ENCODE peak calls at places on chromosomes 11 and 22, in ten cellular contexts. U is pancreas, W is mammary epithelial cell, P is A549, B is right lobe of liver, N is neural progenitor cell, A is body of pancreas, M is heart left ventricle, K is heart right ventricle, C is suprapubic skin. O is an unnamed sample. For H3K4me1, the result is how much of the 10 kb centered on the place peaks cover.

GRCh38 chr22:20422965-20423635 is 14.5 kb downstream of the SCARF2 start:
- DNase-seq in P (no peak), U (peak), A (peak), K (peak), M (peak), B (peak), N (no peak), C (peak), W (no peak), O (peak)

GRCh38 chr22:37198290-37199102 is 10.4 kb upstream of the C1QTNF6 start:
- DNase-seq in P (peak), B (peak), U (peak), A (peak), M (peak), K (peak), W (peak), N (peak), C (peak), O (peak)

GRCh38 chr11:409600-410471 is 5.0 kb downstream of the SIGIRR start:
- DNase-seq in B (peak), N (no peak), U (no peak), W (no peak), P (no peak), A (no peak), K (no peak), C (no peak), M (no peak), O (no peak)

GRCh38 chr11:64885367-64886286 is 7.2 kb upstream of the EHD1 start:
- DNase-seq in B (no peak), U (no peak), W (no peak), A (no peak), P (peak), N (no peak), K (no peak), C (no peak), M (no peak), O (no peak)

GRCh38 chr11:86814775-86815174 is 14.4 kb downstream of the PRSS23 start:
- DNase-seq in P (no peak), C (no peak), A (no peak), K (no peak), U (no peak), M (no peak), B (no peak), N (no peak), W (no peak), O (no peak)

GRCh38 chr11:107973641-107974040 is 35.1 kb upstream of the CUL5 start:
- DNase-seq in B (no peak), C (no peak), W (no peak), N (no peak), A (no peak), K (no peak), U (no peak), P (no peak), M (no peak), O (no peak)

GRCh38 chr22:48559647-48560388 is 1267.9 kb downstream of the BRD1 start:
- DNase-seq in A (no peak), U (no peak), B (no peak), K (no peak), M (peak), C (no peak), W (no peak), P (no peak), N (no peak), O (no peak)

GRCh38 chr11:126034026-126034822 is 28.4 kb downstream of the CDON start:
- DNase-seq in U (no peak), N (peak), C (no peak), M (no peak), B (no peak), K (no peak), P (no peak), A (no peak), W (no peak), O (no peak)

GRCh38 chr22:50518628-50519027 is 6.8 kb downstream of the SCO2 start:
- DNase-seq in B (no peak), K (no peak), C (no peak), A (no peak), N (no peak), P (no peak), M (no peak), U (no peak), W (no peak), O (no peak)

GRCh38 chr22:22558972-22559603 is at the start of gene PRAME:
- DNase-seq in W (no peak), N (peak), P (peak), K (peak), M (peak), U (peak), C (no peak), A (peak), B (peak), O (no peak)

GRCh38 chr22:45120931-45121330 is 42.8 kb upstream of the NUP50 start:
- DNase-seq in C (no peak), A (no peak), B (no peak), W (peak), M (no peak), U (no peak), P (no peak), K (no peak), N (no peak), O (no peak)

GRCh38 chr11:68014157-68014965 is 4.2 kb downstream of the ALDH3B1 start:
- DNase-seq in N (no peak), W (peak), C (no peak), U (no peak), P (peak), B (no peak), A (peak), K (no peak), M (no peak), O (peak)

GRCh38 chr11:90423378-90423777 is 200.5 kb upstream of the CHORDC1 start:
- DNase-seq in C (no peak), B (no peak), U (no peak), M (no peak), N (peak), A (no peak), K (no peak), P (no peak), W (no peak), O (no peak)

GRCh38 chr11:36469881-36470802 is 39.9 kb downstream of the TRAF6 start:
- DNase-seq in N (no peak), K (no peak), W (peak), C (no peak), U (no peak), M (no peak), P (no peak), A (no peak), B (no peak), O (no peak)

GRCh38 chr22:49582671-49583070 is 245.0 kb downstream of the BRD1 start:
- DNase-seq in K (no peak), B (no peak), M (no peak), W (no peak), A (no peak), P (no peak), U (no peak), C (no peak), N (no peak), O (no peak)

GRCh38 chr11:69352715-69353325 is 58.9 kb downstream of the MYEOV start:
- DNase-seq in B (peak), C (no peak), U (no peak), P (peak), M (no peak), N (no peak), K (no peak), A (no peak), W (peak), O (peak)

GRCh38 chr11:16223558-16223957 is 132.8 kb downstream of the SOX6 start:
- DNase-seq in W (no peak), K (no peak), A (no peak), U (no peak), B (no peak), C (no peak), P (no peak), N (no peak), M (no peak), O (no peak)

GRCh38 chr11:88100161-88100560 is 75.1 kb downstream of the RAB38 start:
- DNase-seq in U (no peak), P (no peak), K (no peak), M (no peak), W (no peak), A (no peak), N (no peak), C (no peak), B (no peak), O (no peak)

GRCh38 chr11:838441-839279 is 3.7 kb downstream of the POLR2L start:
- DNase-seq in A (peak), B (no peak), W (peak), P (peak), U (no peak), K (no peak), N (peak), C (no peak), M (no peak), O (no peak)

GRCh38 chr11:105268404-105269062 is 129.0 kb upstream of the CARD18 start:
- DNase-seq in B (no peak), U (no peak), P (no peak), N (no peak), A (peak), M (no peak), C (no peak), K (no peak), W (no peak), O (no peak)

GRCh38 chr11:78138694-78139421 is 568 bp downstream of the ALG8 start:
- DNase-seq in N (peak), K (no peak), W (peak), B (peak), A (no peak), C (no peak), U (no peak), M (no peak), P (peak), O (no peak)

GRCh38 chr22:35601743-35602633 is 15.1 kb downstream of the MB start:
- DNase-seq in M (no peak), W (peak), K (no peak), P (peak), C (no peak), U (no peak), B (no peak), N (no peak), A (peak), O (peak)

GRCh38 chr11:43941257-43941879 is 1.1 kb upstream of the C11orf96 start:
- DNase-seq in C (peak), M (no peak), B (no peak), U (no peak), K (no peak), P (no peak), N (no peak), W (no peak), A (no peak), O (no peak)

GRCh38 chr11:65424200-65425104 is 1.9 kb downstream of the NEAT1 start:
- DNase-seq in A (peak), P (peak), U (no peak), K (peak), N (no peak), W (peak), B (peak), M (peak), C (peak), O (peak)

GRCh38 chr11:27217948-27218410 is 145.0 kb downstream of the CCDC34 start:
- DNase-seq in A (peak), N (no peak), P (no peak), U (no peak), C (no peak), W (peak), B (no peak), K (no peak), M (no peak), O (no peak)

GRCh38 chr11:70174846-70175764 is 28.0 kb upstream of the FADD start:
- DNase-seq in N (peak), B (no peak), C (no peak), M (no peak), W (no peak), K (no peak), A (no peak), P (no peak), U (no peak), O (no peak)

GRCh38 chr11:88779551-88779950 is 286.2 kb downstream of the GRM5 start:
- DNase-seq in W (peak), B (no peak), K (no peak), A (no peak), U (no peak), N (no peak), P (peak), C (no peak), M (no peak), O (peak)

GRCh38 chr22:48884786-48885185 is 942.9 kb downstream of the BRD1 start:
- DNase-seq in K (no peak), P (no peak), N (no peak), W (no peak), A (no peak), M (no peak), B (no peak), C (peak), U (no peak), O (peak)

GRCh38 chr22:24433868-24434471 is 6.6 kb downstream of the ADORA2A start:
- DNase-seq in B (peak), A (no peak), C (peak), P (no peak), W (peak), K (no peak), U (no peak), N (no peak), M (peak), O (no peak)

GRCh38 chr11:119365071-119365591 is 16.4 kb downstream of the USP2 start:
- DNase-seq in P (no peak), A (no peak), N (no peak), B (peak), K (no peak), W (no peak), M (peak), U (no peak), C (no peak), O (no peak)

GRCh38 chr22:46062971-46063631 is 86.1 kb upstream of the WNT7B start:
- DNase-seq in N (no peak), K (no peak), W (peak), B (no peak), U (peak), M (no peak), C (peak), A (peak), P (no peak), O (no peak)

GRCh38 chr11:70539360-70540095 is 141.2 kb downstream of the CTTN start:
- DNase-seq in M (peak), W (no peak), A (no peak), N (no peak), C (no peak), B (no peak), P (no peak), K (no peak), U (no peak), O (peak)

GRCh38 chr22:30015846-30016245 is 64.4 kb upstream of the HORMAD2 start:
- DNase-seq in A (no peak), C (no peak), W (peak), N (no peak), P (no peak), B (no peak), M (no peak), K (no peak), U (no peak), O (no peak)

GRCh38 chr11:62923634-62924411 is 2.7 kb upstream of the CHRM1 start:
- DNase-seq in U (no peak), C (no peak), M (no peak), B (no peak), W (no peak), N (peak), P (no peak), A (peak), K (no peak), O (no peak)

GRCh38 chr11:94418123-94418770 is 17.0 kb upstream of the GPR83 start:
- DNase-seq in M (no peak), W (no peak), C (no peak), P (no peak), N (no peak), U (no peak), K (no peak), A (no peak), B (no peak), O (no peak)
- TF ChIP-seq CTCF in M (no peak), W (no peak), C (no peak), P (no peak), N (no peak), U (no peak), K (no peak), A (no peak), B (no peak), O (no peak)

GRCh38 chr22:19258371-19258770 is 33.1 kb downstream of the CLTCL1 start:
- DNase-seq in K (no peak), M (no peak), U (no peak), P (no peak), B (no peak), W (no peak), N (no peak), A (no peak), C (no peak), O (no peak)

GRCh38 chr22:19260804-19261203 is 30.7 kb downstream of the CLTCL1 start:
- DNase-seq in B (no peak), C (no peak), M (no peak), U (no peak), K (no peak), N (no peak), A (no peak), W (no peak), P (no peak), O (no peak)

GRCh38 chr22:19265779-19266178 is 25.7 kb downstream of the CLTCL1 start:
- DNase-seq in B (no peak), M (no peak), C (no peak), W (no peak), K (no peak), P (no peak), U (no peak), A (no peak), N (no peak), O (no peak)

DNA sequence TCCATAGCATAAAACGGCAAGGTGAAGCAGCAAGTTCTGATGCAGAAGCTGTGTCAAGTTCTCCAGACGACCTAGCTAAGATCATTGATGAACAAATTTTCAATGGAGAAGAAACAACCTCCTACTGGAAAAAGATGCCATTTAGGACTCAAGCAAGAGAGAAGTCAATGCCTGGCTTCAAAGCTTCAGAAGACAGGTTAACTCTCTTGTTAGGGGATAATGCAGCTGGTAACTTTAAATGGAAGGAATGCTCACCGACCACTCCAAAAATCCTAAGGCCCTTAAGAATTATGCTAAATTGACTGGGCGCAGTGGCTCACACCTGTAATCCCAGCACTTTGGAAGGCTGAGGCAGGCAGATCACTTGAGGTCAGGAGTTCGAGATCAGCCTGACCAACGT is 31.3 kb downstream of the CLTCL1 start:
- DNase-seq in W (no peak), A (no peak), C (no peak), B (no peak), P (no peak), M (no peak), U (no peak), N (no peak), K (no peak), O (no peak)
- H3K27ac ChIP-seq in W (no peak), A (no peak), C (no peak), B (peak), P (no peak), M (peak), U (no peak), N (no peak), K (peak), O (no peak)

DNA sequence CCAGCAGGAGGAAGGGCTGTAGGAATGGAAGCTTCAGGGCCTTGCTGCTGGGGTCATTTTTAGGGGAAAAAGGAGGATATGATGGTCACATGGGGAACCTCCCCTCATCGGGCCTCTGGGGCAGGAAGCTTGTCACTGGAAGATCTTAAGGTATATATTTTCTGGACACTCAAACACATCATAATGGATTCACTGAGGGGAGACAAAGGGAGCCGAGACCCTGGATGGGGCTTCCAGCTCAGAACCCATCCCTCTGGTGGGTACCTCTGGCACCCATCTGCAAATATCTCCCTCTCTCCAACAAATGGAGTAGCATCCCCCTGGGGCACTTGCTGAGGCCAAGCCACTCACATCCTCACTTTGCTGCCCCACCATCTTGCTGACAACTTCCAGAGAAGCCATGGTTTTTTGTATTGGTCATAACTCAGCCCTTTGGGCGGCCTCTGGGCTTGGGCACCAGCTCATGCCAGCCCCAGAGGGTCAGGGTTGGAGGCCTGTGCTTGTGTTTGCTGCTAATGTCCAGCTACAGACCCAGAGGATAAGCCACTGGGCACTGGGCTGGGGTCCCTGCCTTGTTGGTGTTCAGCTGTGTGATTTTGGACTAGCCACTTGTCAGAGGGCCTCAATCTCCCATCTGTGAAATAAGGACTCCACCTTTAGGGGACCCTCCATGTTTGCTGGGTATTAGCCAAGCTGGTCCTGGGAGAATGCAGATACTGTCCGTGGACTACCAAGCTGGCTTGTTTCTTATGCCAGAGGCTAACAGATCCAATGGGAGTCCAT is 14.1 kb downstream of the IL10RA start:
- DNase-seq in N (no peak), M (no peak), C (no peak), B (peak), K (no peak), U (no peak), W (no peak), A (no peak), P (no peak), O (no peak)
- H3K4me1 ChIP-seq in N (under half), M (under half), C (under half), B (under half), K (under half), U (under half), W (under half), A (under half), P (under half), O (under half)

GRCh38 chr11:32874144-32874543 is 18.5 kb upstream of the QSER1 start:
- DNase-seq in P (peak), W (no peak), A (no peak), U (no peak), C (no peak), N (peak), B (no peak), M (no peak), K (no peak), O (no peak)

DNA sequence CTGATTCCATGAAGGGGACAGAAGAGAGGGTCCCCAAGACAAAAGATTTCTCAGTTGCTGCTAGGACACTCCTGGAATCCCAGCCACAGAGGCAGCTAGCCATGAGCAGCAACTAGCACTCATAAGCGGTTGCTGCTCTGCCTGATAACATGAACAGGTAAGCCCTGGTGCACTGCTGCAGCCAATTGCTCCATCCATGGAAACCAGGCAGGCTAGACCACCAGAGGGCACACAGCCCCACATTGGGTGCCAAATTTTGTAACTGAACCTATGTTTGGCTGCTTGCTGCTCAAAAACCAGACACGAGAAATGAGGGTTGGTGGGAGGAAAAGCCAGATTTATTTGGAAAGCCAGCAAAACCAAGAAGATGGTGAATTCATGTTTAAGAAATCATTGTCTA is 21.9 kb upstream of the QSER1 start:
- DNase-seq in B (peak), K (peak), N (peak), P (peak), U (no peak), A (peak), W (no peak), M (no peak), C (no peak), O (no peak)
- TF ChIP-seq CTCF in B (peak), K (peak), N (peak), P (peak), U (no peak), A (peak), W (peak), M (peak), C (no peak), O (peak)

GRCh38 chr11:72623052-72623451 is 51.2 kb downstream of the PDE2A start:
- DNase-seq in P (no peak), W (no peak), U (no peak), K (no peak), N (no peak), B (no peak), M (no peak), C (no peak), A (no peak), O (no peak)

GRCh38 chr11:72624496-72625201 is 49.6 kb downstream of the PDE2A start:
- DNase-seq in C (peak), B (no peak), P (no peak), A (peak), N (no peak), M (peak), U (no peak), W (no peak), K (peak), O (no peak)

GRCh38 chr11:72627594-72628281 is 46.5 kb downstream of the PDE2A start:
- DNase-seq in M (peak), W (no peak), A (no peak), U (no peak), B (no peak), C (no peak), K (peak), N (no peak), P (no peak), O (no peak)

GRCh38 chr11:72626637-72626936 is 47.6 kb downstream of the PDE2A start:
- DNase-seq in K (peak), C (no peak), W (no peak), P (no peak), A (no peak), M (no peak), U (no peak), N (no peak), B (no peak), O (no peak)

GRCh38 chr11:72625746-72626636 is 48.2 kb downstream of the PDE2A start:
- DNase-seq in C (no peak), K (peak), A (peak), U (peak), M (peak), B (peak), P (no peak), N (no peak), W (no peak), O (no peak)
- H3K27ac ChIP-seq in C (peak), K (peak), A (peak), U (no peak), M (peak), B (peak), P (no peak), N (no peak), W (no peak), O (no peak)

O was measured in RWPE2.